ENCODE peak calls at places on chromosomes 4 and X, in six cellular contexts. One of them, this sample, is unnamed.

GRCh38 chr4:12712648-12713339 is 771.3 kb downstream of the RAB28 start:
- DNase-seq in K562: no peak
- DNase-seq in H1: no peak
- DNase-seq in HepG2: no peak
- DNase-seq in GM12891: no peak
- DNase-seq in GM12878: no peak
- DNase-seq in this sample: no peak

GRCh38 chr4:185384877-185385465 is 10.8 kb downstream of the LRP2BP start:
- DNase-seq in K562: peak
- DNase-seq in H1: no peak
- DNase-seq in HepG2: no peak
- DNase-seq in GM12891: no peak
- DNase-seq in GM12878: no peak
- DNase-seq in this sample: no peak

GRCh38 chr4:40283968-40284367 is 51.2 kb upstream of the CHRNA9 start:
- DNase-seq in K562: peak
- DNase-seq in H1: no peak
- DNase-seq in HepG2: no peak
- DNase-seq in GM12891: no peak
- DNase-seq in GM12878: no peak
- DNase-seq in this sample: no peak

GRCh38 chrX:20217279-20217678 is 49.4 kb downstream of the RPS6KA3 start:
- DNase-seq in K562: peak
- DNase-seq in H1: no peak
- DNase-seq in HepG2: no peak
- DNase-seq in GM12891: no peak
- DNase-seq in GM12878: no peak
- DNase-seq in this sample: no peak

GRCh38 chr4:100469555-100469954 is 48.3 kb downstream of the EMCN start:
- DNase-seq in K562: no peak
- DNase-seq in H1: no peak
- DNase-seq in HepG2: no peak
- DNase-seq in GM12891: no peak
- DNase-seq in GM12878: no peak
- DNase-seq in this sample: no peak

GRCh38 chrX:153336128-153336894 is 2.4 kb downstream of the ZNF275 start:
- DNase-seq in K562: no peak
- DNase-seq in H1: no peak
- DNase-seq in HepG2: no peak
- DNase-seq in GM12891: no peak
- DNase-seq in GM12878: no peak
- DNase-seq in this sample: no peak

GRCh38 chrX:53316121-53316859 is 34.9 kb upstream of the IQSEC2 start:
- DNase-seq in K562: peak
- DNase-seq in H1: no peak
- DNase-seq in HepG2: no peak
- DNase-seq in GM12891: no peak
- DNase-seq in GM12878: no peak
- DNase-seq in this sample: no peak

GRCh38 chrX:25144043-25144940 is 128.5 kb upstream of the ARX start:
- DNase-seq in K562: peak
- DNase-seq in H1: peak
- DNase-seq in HepG2: peak
- DNase-seq in GM12891: no peak
- DNase-seq in GM12878: no peak
- DNase-seq in this sample: no peak

GRCh38 chr4:119638359-119638758 is 9.8 kb upstream of the PDE5A start:
- DNase-seq in K562: no peak
- DNase-seq in H1: no peak
- DNase-seq in HepG2: no peak
- DNase-seq in GM12891: no peak
- DNase-seq in GM12878: no peak
- DNase-seq in this sample: no peak
- TF ChIP-seq TAF1 in K562: no peak
- TF ChIP-seq TAF1 in H1: no peak
- TF ChIP-seq TAF1 in HepG2: no peak
- TF ChIP-seq TAF1 in GM12891: no peak
- TF ChIP-seq TAF1 in GM12878: no peak
- TF ChIP-seq TAF1 in this sample: no peak

GRCh38 chr4:182338731-182339130 is 95.5 kb downstream of the TENM3 start:
- DNase-seq in K562: no peak
- DNase-seq in H1: no peak
- DNase-seq in HepG2: no peak
- DNase-seq in GM12891: no peak
- DNase-seq in GM12878: no peak
- DNase-seq in this sample: no peak
- TF ChIP-seq POLR2AphosphoS5 in K562: no peak
- TF ChIP-seq POLR2AphosphoS5 in H1: no peak
- TF ChIP-seq POLR2AphosphoS5 in HepG2: no peak
- TF ChIP-seq POLR2AphosphoS5 in GM12891: no peak
- TF ChIP-seq POLR2AphosphoS5 in GM12878: no peak
- TF ChIP-seq POLR2AphosphoS5 in this sample: no peak

GRCh38 chr4:103100691-103101090 is 1.1 kb upstream of the BDH2 start:
- DNase-seq in K562: no peak
- DNase-seq in H1: no peak
- DNase-seq in HepG2: no peak
- DNase-seq in GM12891: no peak
- DNase-seq in GM12878: no peak
- DNase-seq in this sample: no peak

GRCh38 chr4:103097112-103097511 is 2.5 kb downstream of the BDH2 start:
- DNase-seq in K562: no peak
- DNase-seq in H1: no peak
- DNase-seq in HepG2: no peak
- DNase-seq in GM12891: no peak
- DNase-seq in GM12878: no peak
- DNase-seq in this sample: no peak

GRCh38 chr4:103098746-103099421 is 750 bp downstream of the BDH2 start:
- DNase-seq in K562: no peak
- DNase-seq in H1: no peak
- DNase-seq in HepG2: no peak
- DNase-seq in GM12891: no peak
- DNase-seq in GM12878: no peak
- DNase-seq in this sample: no peak

GRCh38 chr4:103098331-103098730 is 1.3 kb downstream of the BDH2 start:
- DNase-seq in K562: no peak
- DNase-seq in H1: no peak
- DNase-seq in HepG2: no peak
- DNase-seq in GM12891: no peak
- DNase-seq in GM12878: no peak
- DNase-seq in this sample: no peak

GRCh38 chr4:103099691-103100392 is at the start of gene BDH2:
- DNase-seq in K562: peak
- DNase-seq in H1: no peak
- DNase-seq in HepG2: peak
- DNase-seq in GM12891: peak
- DNase-seq in GM12878: peak
- DNase-seq in this sample: no peak
- TF ChIP-seq POLR2A in K562: no peak
- TF ChIP-seq POLR2A in H1: peak
- TF ChIP-seq POLR2A in HepG2: no peak
- TF ChIP-seq POLR2A in GM12891: peak
- TF ChIP-seq POLR2A in GM12878: peak
- TF ChIP-seq POLR2A in this sample: no peak

DNA sequence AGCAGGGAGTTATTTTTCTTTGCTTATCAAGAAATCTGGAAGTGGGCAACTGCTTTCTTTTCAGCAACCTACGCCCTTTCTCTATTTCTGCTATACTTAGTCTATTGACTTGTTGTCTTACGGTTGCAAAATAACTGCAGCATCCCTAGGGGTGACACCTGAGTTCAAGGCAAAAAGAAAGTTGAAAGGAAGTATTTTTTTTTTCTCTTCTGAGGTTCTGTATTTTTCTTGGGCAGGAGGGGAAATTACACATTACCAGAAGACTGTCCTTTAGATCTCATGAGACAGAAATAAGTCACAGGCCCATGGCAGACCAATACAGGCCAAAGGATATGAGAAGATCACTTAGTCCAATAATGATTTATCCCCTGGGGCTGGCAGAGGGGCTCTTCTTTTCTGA is 204.7 kb upstream of the CASK start:
- DNase-seq in K562: no peak
- DNase-seq in H1: no peak
- DNase-seq in HepG2: no peak
- DNase-seq in GM12891: no peak
- DNase-seq in GM12878: no peak
- DNase-seq in this sample: no peak
- TF ChIP-seq TAF1 in K562: no peak
- TF ChIP-seq TAF1 in H1: no peak
- TF ChIP-seq TAF1 in HepG2: no peak
- TF ChIP-seq TAF1 in GM12891: no peak
- TF ChIP-seq TAF1 in GM12878: no peak
- TF ChIP-seq TAF1 in this sample: no peak

GRCh38 chr4:62023633-62024032 is 823.5 kb downstream of the ADGRL3 start:
- DNase-seq in K562: no peak
- DNase-seq in H1: no peak
- DNase-seq in HepG2: no peak
- DNase-seq in GM12891: no peak
- DNase-seq in GM12878: no peak
- DNase-seq in this sample: no peak

DNA sequence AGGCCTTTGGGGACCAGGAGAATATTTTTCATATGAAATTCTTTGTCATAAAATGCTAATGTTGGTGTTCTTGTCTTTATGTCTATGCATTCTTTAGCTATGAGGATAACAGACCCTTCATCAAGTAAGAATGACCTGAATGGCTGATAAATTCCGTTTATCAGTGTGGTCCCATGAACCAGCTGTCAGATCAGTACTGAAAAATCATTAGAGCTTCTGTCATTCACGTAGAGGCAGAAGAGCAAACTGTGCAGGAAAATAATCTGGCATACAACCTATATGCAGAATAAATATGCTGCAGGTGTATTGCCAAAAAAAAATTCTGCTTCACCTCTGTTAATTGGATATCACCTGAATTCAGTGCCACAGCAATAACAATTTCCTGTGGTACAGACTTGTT is 828.6 kb downstream of the ADGRL3 start:
- DNase-seq in K562: no peak
- DNase-seq in H1: no peak
- DNase-seq in HepG2: no peak
- DNase-seq in GM12891: no peak
- DNase-seq in GM12878: no peak
- DNase-seq in this sample: no peak
- TF ChIP-seq POLR2AphosphoS5 in K562: no peak
- TF ChIP-seq POLR2AphosphoS5 in H1: no peak
- TF ChIP-seq POLR2AphosphoS5 in HepG2: no peak
- TF ChIP-seq POLR2AphosphoS5 in GM12891: no peak
- TF ChIP-seq POLR2AphosphoS5 in GM12878: no peak
- TF ChIP-seq POLR2AphosphoS5 in this sample: no peak

GRCh38 chrX:44484607-44485146 is 58.0 kb downstream of the FUNDC1 start:
- DNase-seq in K562: peak
- DNase-seq in H1: no peak
- DNase-seq in HepG2: no peak
- DNase-seq in GM12891: no peak
- DNase-seq in GM12878: no peak
- DNase-seq in this sample: no peak
- TF ChIP-seq POLR2A in K562: peak
- TF ChIP-seq POLR2A in H1: no peak
- TF ChIP-seq POLR2A in HepG2: no peak
- TF ChIP-seq POLR2A in GM12891: no peak
- TF ChIP-seq POLR2A in GM12878: no peak
- TF ChIP-seq POLR2A in this sample: no peak

GRCh38 chr4:171025776-171026175 is 787.4 kb upstream of the GALNTL6 start:
- DNase-seq in K562: peak
- DNase-seq in H1: no peak
- DNase-seq in HepG2: no peak
- DNase-seq in GM12891: no peak
- DNase-seq in GM12878: no peak
- DNase-seq in this sample: no peak
- TF ChIP-seq TAF1 in K562: no peak
- TF ChIP-seq TAF1 in H1: no peak
- TF ChIP-seq TAF1 in HepG2: no peak
- TF ChIP-seq TAF1 in GM12891: no peak
- TF ChIP-seq TAF1 in GM12878: no peak
- TF ChIP-seq TAF1 in this sample: no peak

GRCh38 chr4:48093949-48094550 is 40.0 kb downstream of the TXK start:
- DNase-seq in K562: peak
- DNase-seq in H1: no peak
- DNase-seq in HepG2: no peak
- DNase-seq in GM12891: no peak
- DNase-seq in GM12878: no peak
- DNase-seq in this sample: no peak
- TF ChIP-seq POLR2AphosphoS5 in K562: no peak
- TF ChIP-seq POLR2AphosphoS5 in H1: no peak
- TF ChIP-seq POLR2AphosphoS5 in HepG2: no peak
- TF ChIP-seq POLR2AphosphoS5 in GM12891: no peak
- TF ChIP-seq POLR2AphosphoS5 in GM12878: no peak
- TF ChIP-seq POLR2AphosphoS5 in this sample: no peak

DNA sequence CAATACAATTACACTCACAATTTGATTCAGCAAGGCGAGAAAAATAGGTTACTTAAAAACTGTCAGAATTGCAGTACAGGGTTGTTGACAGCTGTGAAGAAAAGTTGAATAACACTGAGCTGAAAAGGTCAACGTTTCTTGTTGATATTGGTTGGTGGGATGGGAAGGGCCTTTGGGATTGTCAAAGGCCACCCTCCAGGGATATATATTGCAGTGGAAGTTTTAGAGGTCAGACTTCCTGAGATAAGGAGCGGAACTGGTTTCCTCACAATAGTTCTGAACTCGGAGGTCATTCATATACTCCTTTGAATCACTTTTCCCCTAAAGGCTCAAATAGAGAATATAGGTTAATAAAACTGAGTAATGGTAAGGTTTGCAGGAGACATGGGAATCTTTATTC is 417.2 kb downstream of the RAPGEF2 start:
- DNase-seq in K562: no peak
- DNase-seq in H1: no peak
- DNase-seq in HepG2: no peak
- DNase-seq in GM12891: no peak
- DNase-seq in GM12878: no peak
- DNase-seq in this sample: no peak
- TF ChIP-seq POLR2A in K562: no peak
- TF ChIP-seq POLR2A in H1: no peak
- TF ChIP-seq POLR2A in HepG2: no peak
- TF ChIP-seq POLR2A in GM12891: no peak
- TF ChIP-seq POLR2A in GM12878: no peak
- TF ChIP-seq POLR2A in this sample: no peak

DNA sequence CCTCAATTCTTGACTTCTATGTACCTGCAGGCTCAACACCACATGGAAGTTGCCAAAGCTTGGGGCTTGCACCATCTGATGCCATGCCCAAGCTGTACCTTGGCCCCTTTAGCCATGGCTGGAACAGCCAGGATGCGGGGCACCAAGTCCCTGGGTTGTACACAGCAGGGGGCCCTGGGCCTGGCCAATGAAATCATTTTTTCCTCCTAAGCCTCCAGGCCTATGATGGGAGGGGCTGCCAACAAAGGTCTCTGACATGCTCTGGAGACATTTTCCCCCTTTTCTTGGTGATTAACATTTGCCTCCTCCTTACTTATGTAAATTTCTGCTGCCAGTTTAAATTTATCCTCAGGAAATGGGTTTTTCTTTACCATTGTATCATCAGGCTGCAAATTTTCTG is 1428.1 kb downstream of the C4orf33 start:
- DNase-seq in K562: peak
- DNase-seq in H1: no peak
- DNase-seq in HepG2: no peak
- DNase-seq in GM12891: no peak
- DNase-seq in GM12878: no peak
- DNase-seq in this sample: no peak
- TF ChIP-seq TAF1 in K562: no peak
- TF ChIP-seq TAF1 in H1: no peak
- TF ChIP-seq TAF1 in HepG2: no peak
- TF ChIP-seq TAF1 in GM12891: no peak
- TF ChIP-seq TAF1 in GM12878: no peak
- TF ChIP-seq TAF1 in this sample: no peak